ENCODE peak calls at places on chromosomes 11 and 22, in ten cellular contexts. H, M, G, L, F, D, X, Z, K and Y are unnamed samples.

GRCh38 chr22:23691748-23692423 is 1.1 kb downstream of the RGL4 start:
- DNase-seq in H (no peak), M (no peak), G (no peak), L (no peak), F (no peak), D (no peak), X (no peak), Z (no peak), K (no peak), Y (no peak)

GRCh38 chr22:28064941-28065340 is 145.9 kb upstream of the PITPNB start:
- DNase-seq in H (no peak), M (no peak), G (no peak), L (no peak), F (no peak), D (no peak), X (peak), Z (no peak), K (peak), Y (no peak)

GRCh38 chr22:49972163-49973017 is 11.8 kb downstream of the PIM3 start:
- DNase-seq in H (no peak), M (peak), G (no peak), L (no peak), F (no peak), D (no peak), X (no peak), Z (no peak), K (no peak), Y (peak)

GRCh38 chr11:16126361-16126760 is 230.0 kb downstream of the SOX6 start:
- DNase-seq in H (no peak), M (no peak), G (peak), L (no peak), F (no peak), D (peak), X (no peak), Z (peak), K (no peak), Y (no peak)

GRCh38 chr11:60985991-60986915 is 14.8 kb downstream of the CD6 start:
- DNase-seq in H (peak), M (no peak), G (no peak), L (peak), F (no peak), D (peak), X (peak), Z (no peak), K (no peak), Y (peak)

GRCh38 chr11:84408946-84409411 is 1122.8 kb upstream of the CCDC90B start:
- DNase-seq in H (no peak), M (no peak), G (no peak), L (no peak), F (no peak), D (peak), X (no peak), Z (no peak), K (no peak), Y (no peak)

GRCh38 chr11:46902694-46903093 is 15.7 kb downstream of the LRP4 start:
- DNase-seq in H (no peak), M (no peak), G (no peak), L (no peak), F (no peak), D (no peak), X (no peak), Z (no peak), K (no peak), Y (no peak)

GRCh38 chr11:76658231-76658630 is 12.3 kb downstream of the LRRC32 start:
- DNase-seq in H (no peak), M (no peak), G (no peak), L (no peak), F (no peak), D (no peak), X (no peak), Z (no peak), K (no peak), Y (no peak)

GRCh38 chr11:20003357-20003756 is 156.9 kb downstream of the DBX1 start:
- DNase-seq in H (no peak), M (no peak), G (peak), L (peak), F (no peak), D (no peak), X (no peak), Z (no peak), K (no peak), Y (no peak)